ENCODE peak calls at places on chromosome 9, in nine cellular contexts. U is fibroblast of lung, C is lower lobe of right lung, W is ovary, X is tibial nerve, Z is upper lobe of right lung, T is tibial artery, Y is body of pancreas, R is coronary artery. B is an unnamed sample.

GRCh38 chr9:70701163-70701562 is 286.7 kb upstream of the KLF9 start:
- DNase-seq in U (no peak), C (no peak), W (no peak), X (no peak), Z (no peak), T (no peak), Y (no peak), R (no peak), B (no peak)

GRCh38 chr9:71819115-71819739 is 50.9 kb upstream of the CEMIP2 start:
- DNase-seq in U (peak), C (no peak), W (no peak), X (peak), Z (no peak), T (peak), Y (peak), R (no peak), B (peak)

GRCh38 chr9:16585571-16585970 is 284.9 kb downstream of the BNC2 start:
- DNase-seq in U (no peak), C (no peak), W (no peak), X (no peak), Z (no peak), T (no peak), Y (no peak), R (no peak), B (no peak)

GRCh38 chr9:132683873-132684272 is 13.6 kb downstream of the GTF3C4 start:
- DNase-seq in U (no peak), C (no peak), W (no peak), X (no peak), Z (no peak), T (no peak), Y (no peak), R (no peak), B (no peak)

GRCh38 chr9:1939926-1940368 is 75.2 kb upstream of the SMARCA2 start:
- DNase-seq in U (no peak), C (peak), W (no peak), X (no peak), Z (no peak), T (no peak), Y (peak), R (no peak), B (no peak)

GRCh38 chr9:121916008-121916407 is 177.1 kb downstream of the TTLL11 start:
- DNase-seq in U (peak), C (no peak), W (no peak), X (no peak), Z (no peak), T (no peak), Y (no peak), R (no peak), B (no peak)

GRCh38 chr9:24844217-24844616 is 298.5 kb upstream of the IZUMO3 start:
- DNase-seq in U (no peak), C (no peak), W (no peak), X (no peak), Z (no peak), T (no peak), Y (no peak), R (no peak), B (no peak)

GRCh38 chr9:123642291-123643278 is 286.6 kb downstream of the CRB2 start:
- DNase-seq in U (peak), C (peak), W (peak), X (peak), Z (peak), T (peak), Y (peak), R (no peak), B (no peak)

DNA sequence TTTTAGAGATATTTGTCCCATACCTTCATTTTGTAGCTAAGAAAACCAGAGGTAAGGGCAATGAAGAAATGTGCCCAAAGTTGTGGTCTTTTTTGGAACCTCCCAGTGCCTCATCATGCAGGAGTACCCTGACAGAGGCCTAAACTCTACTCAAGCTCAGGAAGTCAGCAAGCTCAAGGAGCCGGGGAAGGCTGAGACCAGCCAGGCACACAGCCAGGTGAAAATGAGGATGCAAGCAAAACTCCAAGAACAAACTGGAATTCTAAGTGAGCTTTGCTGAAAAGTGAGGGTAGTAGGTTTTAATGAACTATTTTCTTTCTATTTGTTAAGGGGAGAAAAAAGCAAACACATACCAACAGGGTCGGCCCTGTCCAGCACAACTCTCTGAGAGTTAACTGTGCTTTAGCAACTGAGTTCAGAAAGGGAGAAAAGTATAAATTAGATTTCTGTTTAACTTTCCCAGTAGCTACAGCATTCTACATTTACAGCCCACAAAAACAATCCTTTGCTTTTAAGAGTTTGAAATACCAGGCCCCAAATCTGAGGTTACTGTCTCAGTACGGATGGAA is 146.4 kb downstream of the GNAQ start:
- DNase-seq in U (peak), C (no peak), W (peak), X (no peak), Z (no peak), T (no peak), Y (no peak), R (no peak), B (no peak)
- H3K27ac ChIP-seq in U (no peak), C (no peak), W (no peak), X (peak), Z (no peak), T (peak), Y (no peak), R (peak), B (no peak)

GRCh38 chr9:83204047-83204446 is 141.1 kb upstream of the RASEF start:
- DNase-seq in U (no peak), C (no peak), W (no peak), X (no peak), Z (no peak), T (no peak), Y (peak), R (no peak), B (no peak)
- TF ChIP-seq CTCF in U (no peak), C (no peak), W (no peak), X (no peak), Z (no peak), T (no peak), Y (peak), R (no peak), B (no peak)

DNA sequence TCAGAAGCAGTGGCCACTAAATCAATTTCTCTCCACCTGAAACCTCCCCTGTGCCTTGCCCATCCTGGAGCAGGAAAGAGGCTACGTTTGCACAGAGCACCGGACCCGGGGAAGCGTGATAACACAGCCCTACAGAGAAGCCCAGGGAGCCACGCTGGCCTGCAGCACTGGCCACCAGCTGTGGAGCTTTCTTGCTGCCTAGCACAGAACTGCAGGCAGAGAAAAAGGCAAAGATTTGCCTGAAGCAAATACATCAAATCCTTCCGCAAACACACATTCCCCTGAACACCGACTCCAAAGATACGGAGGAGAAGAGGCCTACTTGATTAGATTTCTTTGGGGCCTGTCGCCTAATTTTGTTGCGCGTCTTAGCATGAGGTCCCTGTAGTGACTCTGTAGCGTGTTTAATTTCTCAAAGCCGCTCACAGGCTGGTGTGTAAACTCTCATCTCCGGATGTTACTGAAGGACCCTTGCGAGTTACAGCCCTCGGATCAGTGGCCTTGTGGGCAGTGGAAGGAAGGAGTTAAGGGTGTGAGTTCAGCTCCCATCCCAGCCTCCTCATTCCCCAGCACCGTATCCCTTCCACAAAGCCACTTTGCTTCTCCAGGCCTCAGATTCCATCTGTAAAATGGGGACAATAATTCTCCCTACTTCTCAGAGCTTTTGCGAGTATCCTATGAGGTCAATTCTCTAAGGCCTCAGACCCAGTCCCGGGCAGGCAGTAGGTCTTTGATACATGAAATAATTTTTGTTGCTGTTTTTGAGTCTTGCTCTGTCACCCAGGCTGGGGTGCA is 141.5 kb downstream of the C9orf50 start:
- DNase-seq in U (no peak), C (no peak), W (no peak), X (no peak), Z (no peak), T (no peak), Y (peak), R (no peak), B (no peak)
- H3K27ac ChIP-seq in U (no peak), C (peak), W (peak), X (peak), Z (no peak), T (peak), Y (no peak), R (peak), B (no peak)

DNA sequence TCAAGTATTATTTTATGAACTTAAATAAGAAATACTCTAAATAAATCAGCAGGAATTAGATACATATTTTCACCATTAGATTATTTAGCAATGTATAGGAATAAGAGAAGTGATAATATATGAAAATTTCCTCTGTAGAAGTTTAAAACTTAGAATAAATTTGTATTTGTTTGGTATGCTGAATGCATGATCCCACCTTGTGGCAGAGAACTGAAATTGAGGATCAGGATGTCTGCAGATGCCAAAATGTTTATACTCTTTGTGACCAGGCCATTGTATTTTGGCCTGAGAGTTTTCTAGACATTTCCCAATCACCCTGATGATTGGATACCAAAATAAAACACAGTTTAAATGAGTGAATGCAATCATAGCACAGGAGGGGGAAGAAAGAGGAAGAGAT is 6.3 kb downstream of the TYRP1 start:
- DNase-seq in U (peak), C (no peak), W (no peak), X (no peak), Z (no peak), T (no peak), Y (no peak), R (no peak), B (no peak)
- TF ChIP-seq CTCF in U (peak), C (no peak), W (no peak), X (no peak), Z (no peak), T (no peak), Y (no peak), R (no peak), B (no peak)

GRCh38 chr9:127530206-127530941 is 79.1 kb downstream of the LRSAM1 start:
- DNase-seq in U (no peak), C (no peak), W (no peak), X (no peak), Z (no peak), T (no peak), Y (peak), R (no peak), B (no peak)

GRCh38 chr9:127529671-127530070 is 78.4 kb downstream of the LRSAM1 start:
- DNase-seq in U (no peak), C (no peak), W (no peak), X (no peak), Z (no peak), T (no peak), Y (no peak), R (no peak), B (no peak)

GRCh38 chr9:127527560-127528268 is 76.4 kb downstream of the LRSAM1 start:
- DNase-seq in U (no peak), C (no peak), W (no peak), X (no peak), Z (no peak), T (no peak), Y (no peak), R (no peak), B (no peak)

GRCh38 chr9:127526655-127527559 is 75.6 kb downstream of the LRSAM1 start:
- DNase-seq in U (no peak), C (no peak), W (no peak), X (no peak), Z (no peak), T (no peak), Y (no peak), R (no peak), B (no peak)

DNA sequence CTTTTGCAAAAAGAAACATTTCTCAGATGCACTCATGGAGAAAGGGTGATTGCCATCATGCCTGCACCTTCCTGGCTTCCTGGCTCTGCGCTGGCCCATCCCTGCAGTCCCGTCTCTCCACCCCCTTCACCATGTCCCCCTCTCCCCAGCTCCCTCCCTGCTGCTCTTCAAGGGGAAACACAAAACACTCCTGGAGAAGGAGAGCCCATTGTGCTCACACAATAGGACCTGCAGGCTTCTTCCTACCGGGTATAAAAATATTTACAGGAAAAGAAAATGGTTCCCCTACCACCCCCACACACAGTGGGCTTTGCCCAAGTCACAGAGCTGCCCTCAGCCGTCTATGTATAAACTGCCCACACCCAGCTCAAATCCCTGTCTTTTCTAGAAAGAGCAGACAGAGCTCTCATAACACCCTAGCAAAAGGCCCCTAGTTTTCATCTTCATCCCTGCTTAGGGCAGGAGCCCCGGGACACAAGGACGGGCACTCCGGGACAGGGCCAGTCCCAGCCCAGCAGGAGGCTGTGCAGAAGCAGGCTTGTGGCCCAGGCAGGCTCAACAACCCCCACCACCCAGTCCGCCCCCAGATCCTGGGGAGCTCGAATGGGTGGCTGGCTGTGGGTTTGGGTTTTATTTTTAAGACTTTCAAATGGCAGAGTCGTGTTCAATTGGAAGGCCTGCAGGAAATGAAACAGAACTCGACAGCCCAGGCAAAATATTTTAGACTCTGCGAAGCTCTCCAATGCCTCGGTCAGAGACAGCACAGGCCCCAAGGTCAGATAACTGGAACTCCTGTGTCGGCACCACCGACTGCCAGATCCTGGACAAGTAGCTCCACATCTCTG is 77.3 kb downstream of the LRSAM1 start:
- DNase-seq in U (no peak), C (no peak), W (peak), X (no peak), Z (no peak), T (no peak), Y (no peak), R (no peak), B (no peak)
- H3K27ac ChIP-seq in U (no peak), C (peak), W (no peak), X (peak), Z (peak), T (peak), Y (peak), R (peak), B (no peak)

GRCh38 chr9:36346578-36346977 is 53.5 kb downstream of the RNF38 start:
- DNase-seq in U (no peak), C (no peak), W (no peak), X (no peak), Z (no peak), T (no peak), Y (no peak), R (no peak), B (no peak)
- TF ChIP-seq CTCF in U (no peak), C (no peak), W (no peak), X (no peak), Z (no peak), T (no peak), Y (no peak), R (no peak), B (no peak)

B was measured in CD4-positive, alpha-beta T cell.